ENCODE peak calls at places on chromosomes 2 and 18, in six cellular contexts. U is mesenchymal stem cell, G is IMR-90, M is mesendoderm, H is neuronal stem cell, V is H1. C is an unnamed sample.
A peak's percentile ranks its signal among the peaks of the same experiment; 100 is the strongest.

GRCh38 chr2:225367482-225367881 is 32.0 kb upstream of the NYAP2 start:
- DNase-seq in U (peak; percentile 22), G (no peak), M (peak; percentile 48), H (no peak), V (no peak), C (no peak)

GRCh38 chr2:67259581-67260347 is 137.4 kb upstream of the ETAA1 start:
- DNase-seq in U (peak; percentile 82), G (peak; percentile 94), M (no peak), H (no peak), V (no peak), C (no peak)

GRCh38 chr2:20663196-20664070 is 3.5 kb upstream of the GDF7 start:
- DNase-seq in U (no peak), G (no peak), M (no peak), H (no peak), V (no peak), C (no peak)

GRCh38 chr18:35143615-35144596 is 96.9 kb upstream of the ZNF397 start:
- DNase-seq in U (peak; percentile 65), G (peak; percentile 55), M (peak; percentile 77), H (peak; percentile 21), V (peak; percentile 27), C (peak; percentile 80)

GRCh38 chr2:128577141-128577930 is 258.7 kb upstream of the HS6ST1 start:
- DNase-seq in U (no peak), G (no peak), M (no peak), H (no peak), V (no peak), C (no peak)

GRCh38 chr2:67437132-67437531 is 40.0 kb downstream of the ETAA1 start:
- DNase-seq in U (peak; percentile 11), G (peak; percentile 12), M (peak; percentile 43), H (no peak), V (no peak), C (peak; percentile 26)

GRCh38 chr18:51064256-51064655 is 34.2 kb downstream of the SMAD4 start:
- DNase-seq in U (no peak), G (no peak), M (no peak), H (no peak), V (no peak), C (no peak)

GRCh38 chr18:40832362-40832761 is 1122.7 kb upstream of the PIK3C3 start:
- DNase-seq in U (peak; percentile 32), G (no peak), M (no peak), H (no peak), V (no peak), C (no peak)

GRCh38 chr2:72204782-72205545 is 57.3 kb upstream of the CYP26B1 start:
- DNase-seq in U (no peak), G (no peak), M (no peak), H (no peak), V (no peak), C (no peak)

GRCh38 chr2:71291398-71291797 is 40.2 kb upstream of the ZNF638 start:
- DNase-seq in U (no peak), G (no peak), M (no peak), H (no peak), V (no peak), C (no peak)

GRCh38 chr2:41909584-41909983 is 138.2 kb upstream of the PKDCC start:
- DNase-seq in U (peak; percentile 61), G (no peak), M (no peak), H (no peak), V (no peak), C (no peak)

GRCh38 chr2:11342561-11343343 is 1.7 kb downstream of the ROCK2 start:
- DNase-seq in U (peak; percentile 87), G (peak; percentile 87), M (peak; percentile 32), H (no peak), V (no peak), C (peak; percentile 61)

GRCh38 chr2:148645925-148646559 is 1.5 kb downstream of the EPC2 start:
- DNase-seq in U (peak; percentile 98), G (peak; percentile 92), M (peak; percentile 65), H (no peak), V (no peak), C (peak; percentile 68)

GRCh38 chr2:169190197-169190775 is 120.9 kb downstream of the DHRS9 start:
- DNase-seq in U (no peak), G (no peak), M (no peak), H (no peak), V (no peak), C (no peak)

GRCh38 chr2:238589591-238590460 is 163.1 kb downstream of the ASB1 start:
- DNase-seq in U (no peak), G (no peak), M (no peak), H (no peak), V (no peak), C (no peak)

GRCh38 chr2:29305762-29306161 is 190.5 kb downstream of the CLIP4 start:
- DNase-seq in U (no peak), G (no peak), M (no peak), H (no peak), V (no peak), C (no peak)

DNA sequence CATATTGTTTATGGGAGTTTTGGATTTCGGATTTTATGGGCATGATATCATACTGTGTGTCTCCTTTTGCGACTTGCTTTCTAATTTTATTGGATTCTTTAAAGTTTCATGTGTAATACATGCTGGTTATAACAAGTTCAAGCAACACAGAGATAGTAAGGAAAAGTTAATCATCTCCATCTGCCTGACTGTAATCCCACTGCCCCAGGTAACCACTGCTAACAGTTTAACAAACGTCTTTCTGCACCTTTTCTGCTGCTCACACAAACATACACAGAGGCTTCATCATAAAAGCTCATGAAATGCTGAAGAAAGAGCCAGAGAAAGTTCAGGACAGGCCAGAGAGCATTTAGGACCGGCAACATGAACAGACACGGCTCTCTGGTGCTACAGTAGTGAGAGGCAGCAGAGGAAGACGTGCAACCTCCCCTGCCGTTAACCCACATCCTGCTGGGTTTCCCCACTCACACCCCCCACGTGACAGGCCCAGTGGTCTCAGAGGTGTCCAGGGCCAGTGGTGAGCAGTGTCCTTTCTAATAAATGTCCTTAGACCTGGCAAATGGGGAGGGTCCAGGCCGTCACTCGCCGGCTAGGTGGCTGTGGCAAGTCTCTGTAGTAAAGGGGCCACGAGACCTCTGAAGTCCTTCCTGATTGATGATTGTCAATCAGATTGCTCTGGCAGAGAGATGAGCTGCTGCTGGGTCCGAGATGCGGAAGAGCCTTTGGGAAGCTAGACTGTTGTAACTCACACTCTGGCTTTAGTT is 43.0 kb upstream of the SLC1A4 start:
- DNase-seq in U (peak; percentile 42), G (peak; percentile 17), M (no peak), H (no peak), V (no peak), C (no peak)
- H3K4me3 ChIP-seq in U (no peak overlapping the region), G (no peak overlapping the region), M (no peak overlapping the region), H (no peak overlapping the region), V (no peak overlapping the region), C (no peak overlapping the region)

GRCh38 chr2:527581-527980 is 149.6 kb downstream of the TMEM18 start:
- DNase-seq in U (no peak), G (no peak), M (peak; percentile 26), H (no peak), V (no peak), C (no peak)

GRCh38 chr2:525021-525420 is 152.2 kb downstream of the TMEM18 start:
- DNase-seq in U (no peak), G (no peak), M (no peak), H (no peak), V (no peak), C (peak; percentile 80)

GRCh38 chr2:524442-524841 is 152.8 kb downstream of the TMEM18 start:
- DNase-seq in U (no peak), G (no peak), M (peak; percentile 9), H (no peak), V (no peak), C (peak; percentile 94)

GRCh38 chr2:525611-526010 is 151.6 kb downstream of the TMEM18 start:
- DNase-seq in U (no peak), G (no peak), M (no peak), H (no peak), V (no peak), C (no peak)

DNA sequence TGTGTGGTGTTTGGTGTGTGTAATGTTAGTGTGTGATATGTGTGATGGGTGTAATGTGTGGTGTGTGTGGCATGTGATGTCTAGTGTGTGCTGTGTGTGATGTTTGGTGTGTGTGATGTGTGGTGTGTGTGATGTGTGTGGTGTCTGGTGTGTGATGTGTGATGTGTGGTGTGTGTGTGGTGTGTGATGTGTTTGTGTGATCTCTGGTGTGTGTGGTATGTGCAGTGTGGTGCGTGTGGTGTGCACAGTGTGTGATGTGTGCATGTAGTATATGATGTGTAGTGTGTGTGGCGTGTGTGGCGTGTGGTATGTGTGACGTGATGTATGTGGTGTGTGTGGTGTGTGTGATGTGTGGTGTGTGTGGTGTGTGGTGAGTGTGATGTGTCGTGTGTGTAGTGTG is 150.3 kb downstream of the TMEM18 start:
- DNase-seq in U (no peak), G (no peak), M (no peak), H (no peak), V (no peak), C (no peak)
- H3K23ac ChIP-seq in U (no peak overlapping the region), G (no peak overlapping the region), M (no peak overlapping the region), H (peak overlapping the region; percentile 57), V (no peak overlapping the region), C (peak overlapping the region; percentile 44)

GRCh38 chr2:54402350-54402749 is 53.8 kb upstream of the SPTBN1 start:
- DNase-seq in U (peak; percentile 82), G (peak; percentile 82), M (peak; percentile 25), H (no peak), V (no peak), C (no peak)

GRCh38 chr2:54406031-54406430 is 50.1 kb upstream of the SPTBN1 start:
- DNase-seq in U (no peak), G (no peak), M (no peak), H (no peak), V (no peak), C (no peak)

GRCh38 chr2:54403512-54404238 is 52.5 kb upstream of the SPTBN1 start:
- DNase-seq in U (peak; percentile 27), G (no peak), M (no peak), H (no peak), V (no peak), C (no peak)

GRCh38 chr2:54404270-54404669 is 51.9 kb upstream of the SPTBN1 start:
- DNase-seq in U (peak; percentile 89), G (peak; percentile 58), M (no peak), H (no peak), V (no peak), C (no peak)

GRCh38 chr2:54401592-54401991 is 54.5 kb upstream of the SPTBN1 start:
- DNase-seq in U (no peak), G (no peak), M (no peak), H (no peak), V (no peak), C (no peak)
- H4K8ac ChIP-seq in U (no peak overlapping the region), G (no peak overlapping the region), M (no peak overlapping the region), H (no peak overlapping the region), V (no peak overlapping the region), C (no peak overlapping the region)

DNA sequence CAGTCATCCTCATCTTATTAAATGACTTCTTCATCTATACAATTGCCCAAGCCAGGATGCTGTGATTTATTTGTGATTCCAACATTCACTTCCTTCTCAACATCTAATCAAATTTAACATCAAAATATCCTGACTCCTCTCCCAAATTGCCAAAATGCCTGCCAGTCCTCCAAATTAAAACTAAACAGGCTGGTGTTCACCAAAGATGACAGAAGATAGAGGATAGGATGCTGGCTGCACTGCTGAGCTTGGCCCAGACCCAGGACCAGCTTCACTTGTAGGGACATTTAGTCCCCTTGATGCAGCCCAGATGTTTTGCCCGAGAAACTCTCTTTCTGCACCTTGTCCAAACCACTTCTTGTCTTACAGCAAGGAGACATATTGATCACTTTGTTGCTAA is 540.0 kb upstream of the CNTNAP5 start:
- DNase-seq in U (no peak), G (no peak), M (no peak), H (no peak), V (no peak), C (no peak)
- H3K4me3 ChIP-seq in U (no peak overlapping the region), G (no peak overlapping the region), M (no peak overlapping the region), H (no peak overlapping the region), V (no peak overlapping the region), C (no peak overlapping the region)